ENCODE peak calls at places on chromosomes 16 and 17, in six cellular contexts. One of them, this sample, is unnamed. For H3K36me3, the result is how much of the 10 kb centered on the place peaks cover.

GRCh38 chr17:71519285-71519684 is 601.5 kb upstream of the SOX9 start:
- DNase-seq in body of pancreas: no peak
- DNase-seq in H1: no peak
- DNase-seq in neuronal stem cell: no peak
- DNase-seq in testis: no peak
- DNase-seq in prostate gland: no peak
- DNase-seq in this sample: no peak

GRCh38 chr17:7886227-7887037 is 2.2 kb upstream of the CHD3 start:
- DNase-seq in neuronal stem cell: peak
- DNase-seq in prostate gland: peak
- DNase-seq in H1: peak
- DNase-seq in testis: peak
- DNase-seq in body of pancreas: peak
- DNase-seq in this sample: no peak

GRCh38 chr16:23466162-23466885 is 13.3 kb upstream of the COG7 start:
- DNase-seq in H1: no peak
- DNase-seq in body of pancreas: no peak
- DNase-seq in testis: no peak
- DNase-seq in prostate gland: no peak
- DNase-seq in neuronal stem cell: no peak
- DNase-seq in this sample: no peak

GRCh38 chr16:12526521-12526920 is 277.2 kb downstream of the CPPED1 start:
- DNase-seq in testis: no peak
- DNase-seq in body of pancreas: no peak
- DNase-seq in prostate gland: no peak
- DNase-seq in H1: no peak
- DNase-seq in neuronal stem cell: no peak
- DNase-seq in this sample: no peak

GRCh38 chr17:5424909-5425308 is 4.9 kb downstream of the RPAIN start:
- DNase-seq in testis: no peak
- DNase-seq in body of pancreas: no peak
- DNase-seq in prostate gland: no peak
- DNase-seq in neuronal stem cell: no peak
- DNase-seq in H1: no peak
- DNase-seq in this sample: no peak

GRCh38 chr16:13856398-13856797 is 63.6 kb upstream of the ERCC4 start:
- DNase-seq in prostate gland: no peak
- DNase-seq in neuronal stem cell: no peak
- DNase-seq in testis: no peak
- DNase-seq in H1: no peak
- DNase-seq in body of pancreas: no peak
- DNase-seq in this sample: no peak

GRCh38 chr17:45353047-45353446 is 36.2 kb upstream of the MAP3K14 start:
- DNase-seq in H1: no peak
- DNase-seq in neuronal stem cell: no peak
- DNase-seq in testis: no peak
- DNase-seq in prostate gland: no peak
- DNase-seq in body of pancreas: no peak
- DNase-seq in this sample: no peak

GRCh38 chr17:7882629-7883028 is 6.0 kb upstream of the CHD3 start:
- DNase-seq in H1: no peak
- DNase-seq in prostate gland: no peak
- DNase-seq in testis: no peak
- DNase-seq in body of pancreas: no peak
- DNase-seq in neuronal stem cell: no peak
- DNase-seq in this sample: no peak

GRCh38 chr16:24769806-24770205 is 40.4 kb downstream of the TNRC6A start:
- DNase-seq in prostate gland: no peak
- DNase-seq in neuronal stem cell: no peak
- DNase-seq in testis: no peak
- DNase-seq in body of pancreas: no peak
- DNase-seq in H1: no peak
- DNase-seq in this sample: no peak

DNA sequence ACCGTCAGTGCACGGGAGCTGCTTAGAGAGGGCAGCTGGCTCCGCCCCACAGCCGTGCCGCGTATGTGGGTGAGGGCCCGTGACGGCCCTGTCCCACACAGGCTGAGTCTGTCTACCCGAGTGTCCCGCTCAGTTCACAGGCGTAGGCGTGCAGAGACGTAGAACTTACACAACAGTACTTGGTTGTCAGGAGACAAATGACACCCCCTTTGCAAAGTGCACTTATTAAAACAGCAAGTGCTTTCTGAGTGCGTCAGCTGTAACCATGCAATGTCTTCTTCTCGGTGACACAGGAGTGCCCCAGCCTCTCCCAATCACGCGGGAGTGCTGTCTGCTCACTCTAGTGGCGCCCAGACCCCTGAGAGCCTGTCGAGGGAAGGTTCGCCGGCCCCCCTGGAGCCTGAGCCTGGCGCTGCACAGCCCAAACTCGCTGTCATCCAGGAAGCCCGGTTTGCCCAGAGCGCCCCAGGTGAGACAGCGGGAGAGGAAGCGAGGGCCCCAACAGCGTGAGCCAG is 64.2 kb downstream of the FOXK2 start:
- DNase-seq in neuronal stem cell: no peak
- DNase-seq in prostate gland: no peak
- DNase-seq in body of pancreas: no peak
- DNase-seq in H1: no peak
- DNase-seq in testis: no peak
- DNase-seq in this sample: no peak
- H3K36me3 ChIP-seq in neuronal stem cell: under half
- H3K36me3 ChIP-seq in prostate gland: under half
- H3K36me3 ChIP-seq in body of pancreas: under half
- H3K36me3 ChIP-seq in H1: under half
- H3K36me3 ChIP-seq in testis: under half
- H3K36me3 ChIP-seq in this sample: under half

GRCh38 chr17:42312035-42312284 is 23.7 kb downstream of the STAT5A start:
- DNase-seq in neuronal stem cell: no peak
- DNase-seq in body of pancreas: no peak
- DNase-seq in prostate gland: no peak
- DNase-seq in testis: no peak
- DNase-seq in H1: no peak
- DNase-seq in this sample: no peak
- H3K4me3 ChIP-seq in neuronal stem cell: no peak
- H3K4me3 ChIP-seq in body of pancreas: no peak
- H3K4me3 ChIP-seq in prostate gland: no peak
- H3K4me3 ChIP-seq in testis: no peak
- H3K4me3 ChIP-seq in H1: peak
- H3K4me3 ChIP-seq in this sample: no peak

GRCh38 chr16:27356794-27357193 is 43.0 kb downstream of the IL4R start:
- DNase-seq in body of pancreas: no peak
- DNase-seq in prostate gland: no peak
- DNase-seq in neuronal stem cell: no peak
- DNase-seq in testis: no peak
- DNase-seq in H1: no peak
- DNase-seq in this sample: no peak
- H3K36me3 ChIP-seq in body of pancreas: under half
- H3K36me3 ChIP-seq in prostate gland: under half
- H3K36me3 ChIP-seq in neuronal stem cell: under half
- H3K36me3 ChIP-seq in testis: under half
- H3K36me3 ChIP-seq in H1: under half
- H3K36me3 ChIP-seq in this sample: under half

GRCh38 chr16:29926675-29927522 is 873 bp upstream of the KCTD13 start:
- DNase-seq in testis: peak
- DNase-seq in H1: peak
- DNase-seq in prostate gland: peak
- DNase-seq in neuronal stem cell: no peak
- DNase-seq in body of pancreas: peak
- DNase-seq in this sample: no peak
- H3K4me3 ChIP-seq in testis: peak
- H3K4me3 ChIP-seq in H1: peak
- H3K4me3 ChIP-seq in prostate gland: peak
- H3K4me3 ChIP-seq in neuronal stem cell: peak
- H3K4me3 ChIP-seq in body of pancreas: peak
- H3K4me3 ChIP-seq in this sample: peak

GRCh38 chr16:67088551-67088950 is 21.2 kb upstream of the PHAF1 start:
- DNase-seq in H1: no peak
- DNase-seq in prostate gland: no peak
- DNase-seq in body of pancreas: no peak
- DNase-seq in neuronal stem cell: no peak
- DNase-seq in testis: no peak
- DNase-seq in this sample: no peak
- H3K36me3 ChIP-seq in H1: under half
- H3K36me3 ChIP-seq in prostate gland: under half
- H3K36me3 ChIP-seq in body of pancreas: under half
- H3K36me3 ChIP-seq in neuronal stem cell: under half
- H3K36me3 ChIP-seq in testis: under half
- H3K36me3 ChIP-seq in this sample: under half

This sample was measured in iPS DF 6.9.